ENCODE peak calls at places on chromosomes 7 and 10, in five cellular contexts. E, W, Y, N and T are unnamed samples.

GRCh38 chr7:75869776-75870379 is 9.0 kb upstream of the RHBDD2 start:
- DNase-seq in E (no peak), Y (no peak), W (no peak), N (no peak), T (no peak)

GRCh38 chr10:93208717-93209464 is 135.2 kb downstream of the CYP26A1 start:
- DNase-seq in Y (no peak), W (no peak), N (no peak), E (no peak), T (no peak)

GRCh38 chr10:118754132-118754555 is 626 bp downstream of the CACUL1 start:
- DNase-seq in E (peak; percentile 47), N (peak; percentile 32), Y (peak; percentile 7), W (peak; percentile 37), T (no peak)

GRCh38 chr7:613442-614140 is 93.9 kb upstream of the PDGFA start:
- DNase-seq in E (no peak), W (no peak), Y (no peak), N (no peak), T (no peak)

GRCh38 chr7:135147899-135148721 is at the start of gene TMEM140:
- DNase-seq in N (peak; percentile 43), E (peak; percentile 92), W (no peak), Y (no peak), T (no peak)

GRCh38 chr7:18653381-18654155 is 158.0 kb downstream of the HDAC9 start:
- DNase-seq in Y (no peak), E (no peak), N (no peak), W (no peak), T (no peak)

GRCh38 chr7:89474456-89474855 is 678.9 kb upstream of the TEX47 start:
- DNase-seq in Y (no peak), W (no peak), N (no peak), E (no peak), T (no peak)

GRCh38 chr7:29013062-29013461 is 54.9 kb upstream of the TRIL start:
- DNase-seq in N (no peak), E (no peak), Y (no peak), W (no peak), T (no peak)

GRCh38 chr7:39588401-39588800 is 22.2 kb downstream of the YAE1 start:
- DNase-seq in E (no peak), N (no peak), W (no peak), Y (no peak), T (no peak)

GRCh38 chr7:87599336-87599735 is 1.3 kb downstream of the ABCB1 start:
- DNase-seq in N (peak; percentile 13), W (no peak), Y (no peak), E (peak; percentile 64), T (no peak)

GRCh38 chr10:121722665-121723064 is 124.4 kb upstream of the FGFR2 start:
- DNase-seq in E (no peak), Y (no peak), N (no peak), W (no peak), T (no peak)

GRCh38 chr7:120760050-120760449 is 97.9 kb downstream of the TSPAN12 start:
- DNase-seq in W (no peak), Y (no peak), N (no peak), E (no peak), T (no peak)

GRCh38 chr7:101402081-101402779 is 39.6 kb downstream of the COL26A1 start:
- DNase-seq in W (no peak), N (no peak), E (no peak), Y (no peak), T (no peak)

GRCh38 chr10:131846224-131847101 is 54.3 kb upstream of the PPP2R2D start:
- DNase-seq in E (no peak), Y (peak; percentile 62), N (no peak), W (peak; percentile 11), T (peak; percentile 54)